ENCODE peak calls at places on chromosomes 1 and 21, in nine cellular contexts. G is fibroblast of lung, W is right cardiac atrium, I is OCI-LY7, J is stomach, B is iPS DF 6.9, V is MG63, S is cardiac muscle cell, C is skeletal muscle cell. O is an unnamed sample.
A peak's percentile ranks its signal among the peaks of the same experiment; 100 is the strongest.

GRCh38 chr1:39507230-39507928 is 15.9 kb downstream of the BMP8A start:
- DNase-seq in G (no peak), W (no peak), I (peak; percentile 23), J (no peak), B (no peak), V (no peak), S (peak; percentile 33), C (no peak), O (no peak)

GRCh38 chr1:7430047-7430608 is 341.0 kb upstream of the VAMP3 start:
- DNase-seq in G (no peak), W (no peak), I (no peak), J (no peak), B (no peak), V (no peak), S (no peak), C (no peak), O (peak; percentile 0)

GRCh38 chr21:43362928-43363314 is 64.0 kb downstream of the SIK1 start:
- DNase-seq in G (no peak), W (peak; percentile 9), I (peak; percentile 25), J (no peak), B (no peak), V (no peak), S (no peak), C (no peak), O (no peak)

GRCh38 chr1:202278751-202279150 is 63.0 kb downstream of the UBE2T start:
- DNase-seq in G (no peak), W (no peak), I (no peak), J (no peak), B (no peak), V (no peak), S (no peak), C (no peak), O (no peak)

GRCh38 chr1:183164963-183165362 is 21.1 kb upstream of the LAMC2 start:
- DNase-seq in G (no peak), W (no peak), I (no peak), J (no peak), B (no peak), V (no peak), S (no peak), C (no peak), O (no peak)

GRCh38 chr1:219201656-219202055 is 28.0 kb downstream of the LYPLAL1 start:
- DNase-seq in G (peak; percentile 37), W (no peak), I (no peak), J (no peak), B (no peak), V (no peak), S (no peak), C (no peak), O (no peak)

GRCh38 chr1:229452956-229453801 is 19.3 kb upstream of the ACTA1 start:
- DNase-seq in G (peak; percentile 46), W (no peak), I (peak; percentile 7), J (no peak), B (no peak), V (no peak), S (peak; percentile 47), C (no peak), O (no peak)

GRCh38 chr1:201708085-201708512 is 120.9 kb upstream of the IPO9 start:
- DNase-seq in G (peak; percentile 86), W (no peak), I (no peak), J (no peak), B (no peak), V (no peak), S (peak; percentile 77), C (peak; percentile 81), O (no peak)

GRCh38 chr1:17933991-17934390 is 173.6 kb upstream of the IGSF21 start:
- DNase-seq in G (no peak), W (no peak), I (no peak), J (no peak), B (no peak), V (no peak), S (no peak), C (no peak), O (no peak)

GRCh38 chr1:232211149-232211548 is 418.8 kb downstream of the SIPA1L2 start:
- DNase-seq in G (no peak), W (no peak), I (peak; percentile 31), J (no peak), B (peak; percentile 43), V (peak; percentile 28), S (no peak), C (no peak), O (no peak)

GRCh38 chr1:154751690-154752089 is 118.4 kb downstream of the KCNN3 start:
- DNase-seq in G (peak; percentile 14), W (no peak), I (no peak), J (peak; percentile 3), B (no peak), V (no peak), S (peak; percentile 90), C (no peak), O (no peak)

GRCh38 chr1:47785561-47786271 is 211.5 kb downstream of the TRABD2B start:
- DNase-seq in G (no peak), W (peak; percentile 53), I (no peak), J (no peak), B (peak; percentile 13), V (peak; percentile 32), S (peak; percentile 13), C (no peak), O (no peak)

GRCh38 chr1:239913141-239913585 is 178.5 kb upstream of the FMN2 start:
- DNase-seq in G (no peak), W (no peak), I (no peak), J (no peak), B (no peak), V (no peak), S (no peak), C (no peak), O (no peak)

GRCh38 chr1:223143760-223144248 is 756 bp upstream of the TLR5 start:
- DNase-seq in G (no peak), W (peak; percentile 25), I (no peak), J (peak; percentile 35), B (no peak), V (no peak), S (no peak), C (no peak), O (peak; percentile 78)

GRCh38 chr1:7476861-7477534 is 294.1 kb upstream of the VAMP3 start:
- DNase-seq in G (peak; percentile 21), W (no peak), I (no peak), J (no peak), B (no peak), V (no peak), S (peak; percentile 52), C (no peak), O (no peak)

GRCh38 chr1:23444596-23445390 is 20.2 kb upstream of the TCEA3 start:
- DNase-seq in G (no peak), W (no peak), I (no peak), J (no peak), B (no peak), V (no peak), S (peak; percentile 53), C (no peak), O (no peak)

GRCh38 chr1:23444104-23444533 is 19.6 kb upstream of the TCEA3 start:
- DNase-seq in G (peak; percentile 94), W (peak; percentile 81), I (no peak), J (peak; percentile 38), B (no peak), V (no peak), S (peak; percentile 99), C (peak; percentile 85), O (peak; percentile 80)

GRCh38 chr1:23448846-23449245 is 24.3 kb upstream of the TCEA3 start:
- DNase-seq in G (no peak), W (no peak), I (no peak), J (no peak), B (no peak), V (no peak), S (no peak), C (no peak), O (no peak)

GRCh38 chr1:23449306-23449705 is 24.8 kb upstream of the TCEA3 start:
- DNase-seq in G (no peak), W (no peak), I (no peak), J (no peak), B (no peak), V (no peak), S (no peak), C (no peak), O (no peak)

GRCh38 chr1:23446644-23447310 is 22.2 kb upstream of the TCEA3 start:
- DNase-seq in G (no peak), W (no peak), I (no peak), J (no peak), B (no peak), V (no peak), S (no peak), C (no peak), O (no peak)
- H3K4me3 ChIP-seq in G (no peak overlapping the region), W (no peak overlapping the region), I (no peak overlapping the region), J (no peak overlapping the region), B (no peak overlapping the region), V (no peak overlapping the region), S (no peak overlapping the region), C (no peak overlapping the region), O (no peak overlapping the region)

GRCh38 chr1:9542425-9542824 is 3.2 kb downstream of the SLC25A33 start:
- DNase-seq in G (peak; percentile 63), W (no peak), I (no peak), J (no peak), B (no peak), V (no peak), S (peak; percentile 71), C (no peak), O (no peak)
- H3K4me3 ChIP-seq in G (no peak overlapping the region), W (peak overlapping the region; percentile 27), I (no peak overlapping the region), J (no peak overlapping the region), B (no peak overlapping the region), V (no peak overlapping the region), S (no peak overlapping the region), C (no peak overlapping the region), O (no peak overlapping the region)

GRCh38 chr1:151838491-151839412 is 868 bp downstream of the C2CD4D start:
- DNase-seq in G (no peak), W (peak; percentile 28), I (no peak), J (no peak), B (no peak), V (no peak), S (no peak), C (no peak), O (no peak)
- H3K4me3 ChIP-seq in G (peak overlapping the region; percentile 21), W (peak overlapping the region; percentile 53), I (no peak overlapping the region), J (peak overlapping the region; percentile 54), B (peak overlapping the region; percentile 32), V (no peak overlapping the region), S (peak overlapping the region; percentile 30), C (peak overlapping the region; percentile 34), O (peak overlapping the region; percentile 52)

DNA sequence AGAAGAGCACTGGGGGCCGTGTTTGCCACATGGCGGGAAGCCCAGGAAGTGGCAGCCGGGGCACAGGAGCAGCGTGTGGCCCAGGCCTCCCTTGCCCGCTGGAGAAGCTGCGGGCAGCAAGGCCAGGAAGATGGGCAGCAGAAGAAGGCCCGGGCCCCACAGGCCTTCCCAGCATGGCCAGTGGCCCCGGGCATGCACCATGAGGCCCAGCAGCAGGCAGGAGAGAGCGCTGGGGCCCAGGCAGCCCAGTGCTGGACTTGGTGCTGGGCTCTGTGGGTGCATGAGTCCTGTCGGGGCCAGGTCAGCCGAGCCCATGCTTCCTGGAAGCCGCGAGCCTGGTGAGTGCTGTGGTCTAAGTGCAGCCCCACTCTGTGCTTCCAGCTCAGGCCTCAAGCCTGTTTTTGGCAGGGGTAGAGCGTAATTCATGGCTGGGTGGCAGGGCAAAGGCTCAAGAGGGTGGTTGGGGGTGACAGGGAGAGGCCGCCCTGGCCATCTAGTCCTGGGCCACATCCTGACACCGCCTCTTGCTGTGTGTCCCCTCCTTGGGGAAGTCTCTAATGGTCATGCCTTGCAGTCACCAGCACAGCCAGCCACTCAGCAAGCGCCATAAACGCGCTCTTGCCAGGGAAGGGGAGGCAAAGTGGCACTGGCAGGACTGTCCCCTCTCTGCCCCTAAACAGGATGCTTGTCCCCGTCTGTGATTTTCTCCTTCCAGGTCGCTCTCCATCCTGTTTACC is 21.3 kb downstream of the MTHFR start:
- DNase-seq in G (no peak), W (no peak), I (peak; percentile 30), J (no peak), B (no peak), V (no peak), S (no peak), C (no peak), O (no peak)
- H3K4me3 ChIP-seq in G (no peak overlapping the region), W (no peak overlapping the region), I (peak overlapping the region; percentile 34), J (peak overlapping the region; percentile 35), B (no peak overlapping the region), V (no peak overlapping the region), S (peak overlapping the region; percentile 6), C (peak overlapping the region; percentile 28), O (peak overlapping the region; percentile 37)